ENCODE peak calls at places on chromosomes 2 and 18, in five cellular contexts. H, W, C, R and D are unnamed samples.

GRCh38 chr18:63518178-63519012 is 23.8 kb upstream of the SERPINB12 start:
- DNase-seq in W (peak; percentile 78), H (peak; percentile 84), R (peak; percentile 19), C (peak; percentile 80), D (peak; percentile 62)

GRCh38 chr2:85655961-85656403 is 12.0 kb downstream of the SFTPB start:
- DNase-seq in W (no peak), C (no peak), R (no peak), H (no peak), D (no peak)

GRCh38 chr2:2757764-2758163 is 426.7 kb upstream of the MYT1L start:
- DNase-seq in C (no peak), W (no peak), H (no peak), R (no peak), D (no peak)

GRCh38 chr18:54215069-54215468 is 9.4 kb downstream of the MBD2 start:
- DNase-seq in C (no peak), W (no peak), R (no peak), H (peak; percentile 61), D (no peak)

GRCh38 chr2:23586691-23587090 is 201.7 kb downstream of the KLHL29 start:
- DNase-seq in C (no peak), H (no peak), W (no peak), R (no peak), D (no peak)

GRCh38 chr2:47534179-47534919 is 131.4 kb downstream of the MSH2 start:
- DNase-seq in C (peak; percentile 39), H (peak; percentile 74), W (no peak), R (no peak), D (peak; percentile 63)

GRCh38 chr18:45843019-45843418 is 17.5 kb downstream of the SIGLEC15 start:
- DNase-seq in R (no peak), W (no peak), C (no peak), H (no peak), D (no peak)

GRCh38 chr2:112794131-112794733 is 9.9 kb upstream of the IL1A start:
- DNase-seq in H (peak; percentile 95), C (peak; percentile 80), R (peak; percentile 38), W (peak; percentile 49), D (peak; percentile 99)

GRCh38 chr2:160869411-160869810 is 290.8 kb upstream of the TANK start:
- DNase-seq in W (no peak), R (no peak), H (peak; percentile 96), C (peak; percentile 19), D (peak; percentile 68)

GRCh38 chr2:240203842-240204270 is 63.4 kb upstream of the OTOS start:
- DNase-seq in W (no peak), H (no peak), R (no peak), C (no peak), D (no peak)

GRCh38 chr18:63514326-63514725 is 27.8 kb upstream of the SERPINB12 start:
- DNase-seq in R (no peak), W (no peak), C (no peak), H (no peak), D (no peak)

GRCh38 chr2:45750484-45750883 is 99.0 kb downstream of the PRKCE start:
- DNase-seq in W (no peak), R (no peak), C (no peak), H (no peak), D (peak; percentile 4)

GRCh38 chr2:10048501-10049171 is 5.3 kb downstream of the KLF11 start:
- DNase-seq in R (no peak), H (peak; percentile 78), W (peak; percentile 10), C (peak; percentile 45), D (peak; percentile 50)

GRCh38 chr2:208350610-208351009 is 56.0 kb upstream of the PTH2R start:
- DNase-seq in C (no peak), H (peak; percentile 66), W (no peak), R (no peak), D (no peak)

GRCh38 chr2:211033765-211034164 is 477.4 kb downstream of the CPS1 start:
- DNase-seq in H (peak; percentile 42), R (no peak), C (no peak), W (peak; percentile 12), D (peak; percentile 29)

GRCh38 chr2:109209412-109209811 is 80.4 kb downstream of the SH3RF3 start:
- DNase-seq in W (no peak), H (peak; percentile 76), C (peak; percentile 52), R (no peak), D (peak; percentile 81)

GRCh38 chr2:162824319-162824718 is 14.2 kb downstream of the KCNH7 start:
- DNase-seq in W (no peak), H (no peak), C (no peak), R (no peak), D (peak; percentile 13)

GRCh38 chr2:25165992-25166618 is 2.3 kb downstream of the POMC start:
- DNase-seq in W (peak; percentile 35), H (no peak), R (peak; percentile 62), C (peak; percentile 78), D (no peak)

GRCh38 chr2:230348792-230349191 is 21.8 kb downstream of the SP140L start:
- DNase-seq in W (no peak), H (no peak), C (no peak), R (no peak), D (no peak)

GRCh38 chr18:54883816-54884604 is 55.7 kb downstream of the RAB27B start:
- DNase-seq in W (no peak), R (no peak), C (no peak), H (peak; percentile 19), D (peak; percentile 21)

GRCh38 chr2:43009448-43009847 is 217.0 kb downstream of the ZFP36L2 start:
- DNase-seq in C (no peak), W (no peak), H (peak; percentile 47), R (no peak), D (no peak)

GRCh38 chr2:84865181-84865783 is 15.6 kb downstream of the TRABD2A start:
- DNase-seq in H (peak; percentile 61), C (no peak), W (no peak), R (no peak), D (peak; percentile 44)

GRCh38 chr18:11872479-11873136 is 21.4 kb downstream of the CHMP1B start:
- DNase-seq in H (peak; percentile 66), C (peak; percentile 68), W (peak; percentile 36), R (no peak), D (peak; percentile 45)

GRCh38 chr18:23191952-23192662 is 56.8 kb downstream of the CABLES1 start:
- DNase-seq in W (no peak), R (no peak), C (peak; percentile 48), H (peak; percentile 88), D (peak; percentile 66)

GRCh38 chr18:23189768-23190661 is 54.7 kb downstream of the CABLES1 start:
- DNase-seq in C (no peak), W (no peak), R (no peak), H (no peak), D (no peak)

GRCh38 chr18:23193727-23194126 is 58.4 kb downstream of the CABLES1 start:
- DNase-seq in W (no peak), R (no peak), C (no peak), H (no peak), D (no peak)

GRCh38 chr18:23189099-23189498 is 53.8 kb downstream of the CABLES1 start:
- DNase-seq in H (no peak), R (no peak), W (no peak), C (no peak), D (no peak)

GRCh38 chr18:23191232-23191631 is 55.9 kb downstream of the CABLES1 start:
- DNase-seq in R (no peak), W (no peak), H (no peak), C (no peak), D (no peak)
- H3K4me3 ChIP-seq in R (no peak overlapping the region), W (no peak overlapping the region), H (no peak overlapping the region), C (no peak overlapping the region), D (no peak overlapping the region)

GRCh38 chr2:157838442-157839161 is 37.5 kb downstream of the ACVR1 start:
- DNase-seq in R (no peak), H (peak; percentile 92), C (peak; percentile 83), W (peak; percentile 68), D (peak; percentile 85)
- H3K4me3 ChIP-seq in R (no peak overlapping the region), H (peak overlapping the region; percentile 43), C (no peak overlapping the region), W (peak overlapping the region; percentile 24), D (no peak overlapping the region)

GRCh38 chr18:78816114-78816513 is 163.5 kb upstream of the SALL3 start:
- DNase-seq in C (no peak), R (no peak), H (no peak), W (no peak), D (no peak)

GRCh38 chr18:78813898-78814297 is 165.7 kb upstream of the SALL3 start:
- DNase-seq in R (no peak), C (no peak), W (no peak), H (no peak), D (no peak)

GRCh38 chr18:78813156-78813555 is 166.5 kb upstream of the SALL3 start:
- DNase-seq in C (no peak), W (no peak), R (no peak), H (no peak), D (no peak)

GRCh38 chr18:78814766-78815165 is 164.9 kb upstream of the SALL3 start:
- DNase-seq in H (no peak), W (no peak), C (no peak), R (no peak), D (no peak)

GRCh38 chr18:78814321-78814720 is 165.3 kb upstream of the SALL3 start:
- DNase-seq in C (no peak), R (no peak), W (no peak), H (no peak), D (no peak)
- H3K4me3 ChIP-seq in C (no peak overlapping the region), R (no peak overlapping the region), W (no peak overlapping the region), H (no peak overlapping the region), D (no peak overlapping the region)

DNA sequence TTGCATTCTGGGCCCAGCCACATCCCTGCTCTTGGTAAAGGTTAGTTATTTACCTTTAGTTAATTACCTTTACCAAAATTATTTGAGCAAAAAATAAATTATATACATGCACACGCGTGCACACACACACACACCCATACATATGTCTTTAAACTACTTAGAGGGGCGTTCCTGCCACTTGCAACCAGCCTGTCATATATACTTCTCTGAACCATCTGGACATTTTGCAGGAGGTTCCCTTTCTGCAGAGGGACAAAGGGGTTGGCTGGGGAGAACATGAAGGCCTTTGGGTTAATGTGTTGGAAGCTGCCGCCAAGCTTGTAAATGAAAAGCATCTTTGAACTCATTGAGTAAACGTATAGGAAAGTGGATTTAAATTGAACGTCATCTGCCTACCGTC is 46.3 kb downstream of the SERTAD2 start:
- DNase-seq in R (no peak), W (no peak), C (no peak), H (no peak), D (no peak)
- H3K4me3 ChIP-seq in R (peak overlapping the region; percentile 42), W (no peak overlapping the region), C (no peak overlapping the region), H (no peak overlapping the region), D (no peak overlapping the region)

GRCh38 chr2:154694881-154695280 is 3.6 kb upstream of the KCNJ3 start:
- DNase-seq in W (no peak), H (no peak), C (no peak), R (no peak), D (no peak)

GRCh38 chr2:154697422-154698237 is 865 bp upstream of the KCNJ3 start:
- DNase-seq in H (no peak), W (no peak), C (peak; percentile 23), R (no peak), D (no peak)

GRCh38 chr2:154698238-154698788 is at the start of gene KCNJ3:
- DNase-seq in C (no peak), W (no peak), H (no peak), R (no peak), D (no peak)

GRCh38 chr2:154698789-154699559 is 479 bp downstream of the KCNJ3 start:
- DNase-seq in W (no peak), R (no peak), H (no peak), C (no peak), D (no peak)

DNA sequence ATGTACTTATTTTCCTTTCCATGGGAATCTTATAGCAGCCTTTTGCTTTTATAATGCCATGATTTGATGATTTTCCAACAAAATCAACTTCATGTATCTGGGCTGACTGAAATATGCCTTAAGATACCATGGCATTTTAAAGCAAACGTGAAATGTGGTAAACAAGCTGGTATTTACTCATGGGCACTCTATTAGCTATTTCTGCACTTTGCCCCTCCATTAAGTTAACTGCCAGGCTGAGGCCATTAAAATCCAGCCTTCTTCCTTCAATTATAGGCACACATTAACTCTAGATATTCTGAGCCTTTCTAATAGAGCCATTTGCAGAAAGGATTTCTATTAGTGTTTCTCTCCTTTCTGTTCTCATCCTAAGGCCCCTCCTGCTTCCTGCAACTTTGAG is 1.7 kb upstream of the KCNJ3 start:
- DNase-seq in R (no peak), H (no peak), W (no peak), C (no peak), D (no peak)
- H3K4me3 ChIP-seq in R (no peak overlapping the region), H (no peak overlapping the region), W (no peak overlapping the region), C (no peak overlapping the region), D (no peak overlapping the region)